ENCODE peak calls at places on chromosomes 11 and 22, in five cellular contexts. Z is HL-60, A is HCT116, T is choroid plexus epithelial cell, F is fibroblast of mammary gland. S is an unnamed sample.

GRCh38 chr22:39654527-39654926 is 84.0 kb downstream of the CACNA1I start:
- DNase-seq in Z (no peak), A (no peak), T (no peak), F (no peak), S (no peak)

GRCh38 chr11:16605971-16606783 is 132.3 kb upstream of the C11orf58 start:
- DNase-seq in Z (peak; percentile 50), A (peak; percentile 74), T (peak; percentile 90), F (peak; percentile 83), S (peak; percentile 92)

GRCh38 chr11:123581651-123582399 is 72.6 kb downstream of the SCN3B start:
- DNase-seq in Z (peak; percentile 11), A (no peak), T (no peak), F (no peak), S (no peak)

GRCh38 chr11:73311394-73311869 is 3.4 kb downstream of the ARHGEF17 start:
- DNase-seq in Z (no peak), A (no peak), T (no peak), F (no peak), S (no peak)

GRCh38 chr22:40040927-40041326 is 46.2 kb downstream of the FAM83F start:
- DNase-seq in Z (no peak), A (no peak), T (peak; percentile 89), F (peak; percentile 74), S (no peak)

GRCh38 chr11:1565173-1565903 is 6.7 kb downstream of the DUSP8 start:
- DNase-seq in Z (no peak), A (no peak), T (no peak), F (no peak), S (no peak)

GRCh38 chr22:37043828-37044538 is 7.6 kb upstream of the KCTD17 start:
- DNase-seq in Z (peak; percentile 51), A (peak; percentile 47), T (peak; percentile 41), F (peak; percentile 30), S (peak; percentile 90)

GRCh38 chr22:39528681-39529486 is 3.7 kb downstream of the RPS19BP1 start:
- DNase-seq in Z (peak; percentile 85), A (peak; percentile 88), T (peak; percentile 97), F (peak; percentile 92), S (peak; percentile 88)

GRCh38 chr11:71499125-71499524 is 27.9 kb upstream of the KRTAP5-7 start:
- DNase-seq in Z (no peak), A (no peak), T (no peak), F (no peak), S (no peak)

GRCh38 chr11:76232026-76232665 is 25.8 kb upstream of the WNT11 start:
- DNase-seq in Z (no peak), A (no peak), T (peak; percentile 45), F (no peak), S (peak; percentile 75)

GRCh38 chr11:104254347-104254746 is 90.4 kb upstream of the PDGFD start:
- DNase-seq in Z (no peak), A (peak; percentile 46), T (peak; percentile 67), F (peak; percentile 29), S (peak; percentile 8)
- TF ChIP-seq CTCF in Z (peak; percentile 51), A (peak; percentile 93), T (peak; percentile 92), F (peak; percentile 59), S (peak; percentile 58)

DNA sequence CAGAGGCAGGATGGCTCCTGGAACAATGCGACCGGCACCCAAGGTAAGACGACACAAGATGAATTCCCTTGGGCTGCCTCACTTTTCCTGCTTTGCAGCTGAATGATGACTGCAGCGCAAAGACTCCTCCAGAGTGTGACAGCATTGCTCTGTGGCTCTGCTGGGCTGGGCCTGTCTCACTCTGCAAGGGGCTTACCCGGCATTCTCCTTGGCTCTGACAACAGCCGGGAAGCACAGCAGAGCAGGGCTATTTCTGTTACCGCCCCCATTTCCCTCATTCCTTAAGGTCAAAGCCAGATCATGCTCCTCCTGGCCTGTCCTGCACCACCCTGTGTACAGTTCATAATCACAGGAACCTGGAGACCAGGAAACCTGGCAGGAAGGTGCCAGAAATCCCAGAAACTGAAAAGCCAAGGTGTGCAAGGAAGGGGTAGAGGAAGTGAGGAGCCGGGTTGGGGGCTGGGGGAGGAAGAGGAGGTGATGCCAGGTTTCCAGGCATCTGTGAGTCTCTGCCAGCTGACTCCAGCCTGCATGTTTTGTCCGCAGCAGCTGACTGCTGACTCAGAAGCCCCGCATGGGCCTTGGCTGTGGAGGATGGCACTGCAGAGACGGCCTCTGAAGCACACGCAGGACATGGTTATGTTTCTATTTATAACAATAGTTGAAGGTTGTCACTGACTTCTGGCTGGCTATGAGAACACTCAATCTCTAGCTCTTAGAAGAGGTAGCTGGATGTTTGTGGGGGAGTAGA is 113.6 kb downstream of the MICAL3 start:
- DNase-seq in Z (no peak), A (no peak), T (peak; percentile 86), F (peak; percentile 90), S (no peak)
- TF ChIP-seq CTCF in Z (no peak), A (no peak), T (peak; percentile 69), F (peak; percentile 35), S (peak; percentile 40)

DNA sequence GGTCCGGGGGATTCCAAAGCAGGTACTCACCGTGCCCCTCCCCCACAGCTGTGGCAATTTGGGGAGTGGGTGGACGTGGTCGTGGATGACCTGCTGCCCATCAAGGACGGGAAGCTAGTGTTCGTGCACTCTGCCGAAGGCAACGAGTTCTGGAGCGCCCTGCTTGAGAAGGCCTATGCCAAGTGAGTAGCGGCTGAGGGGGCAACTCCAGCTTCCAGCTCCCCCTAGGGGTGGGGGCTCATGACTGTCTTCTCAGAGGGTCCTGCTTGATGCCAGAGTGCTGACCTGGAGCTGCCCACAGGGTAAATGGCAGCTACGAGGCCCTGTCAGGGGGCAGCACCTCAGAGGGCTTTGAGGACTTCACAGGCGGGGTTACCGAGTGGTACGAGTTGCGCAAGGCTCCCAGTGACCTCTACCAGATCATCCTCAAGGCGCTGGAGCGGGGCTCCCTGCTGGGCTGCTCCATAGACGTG is 4.2 kb downstream of the CAPN1 start:
- DNase-seq in Z (no peak), A (no peak), T (no peak), F (no peak), S (no peak)
- TF ChIP-seq CTCF in Z (no peak), A (no peak), T (peak; percentile 20), F (no peak), S (peak; percentile 25)

GRCh38 chr22:49046000-49046545 is 781.6 kb downstream of the BRD1 start:
- DNase-seq in Z (no peak), A (no peak), T (no peak), F (no peak), S (no peak)

GRCh38 chr22:49048591-49048990 is 779.1 kb downstream of the BRD1 start:
- DNase-seq in Z (no peak), A (no peak), T (no peak), F (no peak), S (no peak)

GRCh38 chr22:49045276-49045675 is 782.4 kb downstream of the BRD1 start:
- DNase-seq in Z (no peak), A (no peak), T (no peak), F (no peak), S (no peak)

GRCh38 chr22:49047461-49047860 is 780.2 kb downstream of the BRD1 start:
- DNase-seq in Z (no peak), A (no peak), T (no peak), F (no peak), S (no peak)

GRCh38 chr22:49046546-49047305 is 780.9 kb downstream of the BRD1 start:
- DNase-seq in Z (no peak), A (peak; percentile 46), T (no peak), F (no peak), S (peak; percentile 70)
- TF ChIP-seq CTCF in Z (peak; percentile 17), A (peak; percentile 72), T (no peak), F (no peak), S (peak; percentile 51)

GRCh38 chr22:46853191-46853590 is 90.7 kb downstream of the TBC1D22A start:
- DNase-seq in Z (no peak), A (no peak), T (no peak), F (no peak), S (no peak)

GRCh38 chr22:46854125-46854870 is 91.8 kb downstream of the TBC1D22A start:
- DNase-seq in Z (peak; percentile 89), A (no peak), T (peak; percentile 70), F (no peak), S (no peak)

GRCh38 chr22:46860562-46860961 is 98.1 kb downstream of the TBC1D22A start:
- DNase-seq in Z (no peak), A (no peak), T (no peak), F (no peak), S (no peak)

GRCh38 chr22:46858181-46858771 is 95.8 kb downstream of the TBC1D22A start:
- DNase-seq in Z (no peak), A (no peak), T (no peak), F (no peak), S (no peak)

GRCh38 chr22:46857142-46857825 is 94.8 kb downstream of the TBC1D22A start:
- DNase-seq in Z (no peak), A (no peak), T (no peak), F (no peak), S (no peak)
- TF ChIP-seq CTCF in Z (no peak), A (no peak), T (no peak), F (no peak), S (no peak)

DNA sequence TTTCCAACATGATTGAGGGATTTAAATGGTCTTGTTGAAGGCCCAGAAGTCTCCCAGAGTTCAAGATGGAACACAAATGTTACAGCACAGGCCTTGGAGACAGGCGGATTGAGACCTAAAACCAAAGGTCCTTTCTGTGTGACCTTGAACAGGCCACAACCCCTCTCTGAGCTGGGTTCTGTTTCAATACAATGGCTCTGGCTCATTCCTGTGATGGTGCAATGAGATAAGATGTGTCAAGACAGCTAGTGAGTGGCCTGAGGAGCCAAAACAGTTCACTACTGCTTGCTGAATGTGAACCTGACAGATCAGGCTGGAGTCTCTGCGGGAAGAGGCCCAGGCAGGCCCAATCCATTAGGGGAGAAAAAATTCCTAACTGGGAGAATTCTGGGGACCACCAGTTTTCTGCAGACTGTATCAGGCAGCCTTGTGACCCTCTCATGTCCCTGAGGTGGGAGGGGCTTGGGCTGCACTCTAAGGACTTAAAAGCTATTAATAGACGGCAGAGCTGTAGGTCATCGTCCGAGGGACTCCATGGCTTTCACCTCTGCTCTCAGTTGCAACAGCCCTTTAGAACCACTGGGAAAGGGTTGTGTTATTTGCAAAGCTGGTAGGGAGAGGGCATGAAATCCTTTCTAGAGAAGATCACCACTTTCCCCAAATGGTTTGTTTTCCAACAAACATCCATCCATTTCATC is 126.1 kb upstream of the TEAD1 start:
- DNase-seq in Z (no peak), A (no peak), T (peak; percentile 38), F (no peak), S (no peak)
- TF ChIP-seq CTCF in Z (no peak), A (no peak), T (no peak), F (no peak), S (no peak)

S was measured in GM13977.